ENCODE peak calls at places on chromosomes 6 and 20, in eight cellular contexts. E is left ventricle myocardium inferior; X is brain microvascular endothelial cell; Y is CD8-positive, alpha-beta T cell; B is neural progenitor cell; G is transverse colon; J is dorsolateral prefrontal cortex; U is HCT116. W is an unnamed sample.

GRCh38 chr20:9723501-9723900 is 115.4 kb downstream of the PAK5 start:
- DNase-seq in E (no peak), X (no peak), Y (no peak), B (no peak), G (no peak), J (peak; percentile 14), U (no peak), W (no peak)

GRCh38 chr20:14543040-14543439 is 205.6 kb upstream of the FLRT3 start:
- DNase-seq in E (no peak), X (peak; percentile 14), Y (no peak), B (no peak), G (no peak), J (no peak), U (no peak), W (no peak)

GRCh38 chr6:132153221-132153896 is 202.2 kb upstream of the CCN2 start:
- DNase-seq in E (no peak), X (peak; percentile 93), Y (no peak), B (no peak), G (no peak), J (no peak), U (no peak), W (no peak)

GRCh38 chr6:126947070-126947469 is 171.4 kb upstream of the RSPO3 start:
- DNase-seq in E (no peak), X (no peak), Y (no peak), B (no peak), G (no peak), J (no peak), U (no peak), W (peak; percentile 14)

GRCh38 chr6:69813508-69813907 is 16.7 kb upstream of the LMBRD1 start:
- DNase-seq in E (no peak), X (no peak), Y (no peak), B (no peak), G (no peak), J (no peak), U (no peak), W (no peak)

GRCh38 chr6:168061269-168062210 is 17.5 kb downstream of the FRMD1 start:
- DNase-seq in E (no peak), X (no peak), Y (no peak), B (no peak), G (peak; percentile 59), J (no peak), U (no peak), W (no peak)

GRCh38 chr20:63617876-63618265 is 9.0 kb downstream of the GMEB2 start:
- DNase-seq in E (no peak), X (no peak), Y (no peak), B (no peak), G (no peak), J (no peak), U (no peak), W (no peak)

GRCh38 chr6:114058435-114058834 is 87.5 kb upstream of the HDAC2 start:
- DNase-seq in E (no peak), X (no peak), Y (no peak), B (no peak), G (no peak), J (no peak), U (no peak), W (no peak)

GRCh38 chr6:125002090-125002741 is 40.0 kb downstream of the RNF217 start:
- DNase-seq in E (no peak), X (no peak), Y (no peak), B (peak; percentile 86), G (no peak), J (no peak), U (no peak), W (peak; percentile 95)

GRCh38 chr20:37484386-37484785 is 36.7 kb upstream of the NNAT start:
- DNase-seq in E (no peak), X (no peak), Y (no peak), B (no peak), G (no peak), J (no peak), U (no peak), W (no peak)

GRCh38 chr20:17010181-17010580 is 216.7 kb upstream of the PCSK2 start:
- DNase-seq in E (no peak), X (no peak), Y (no peak), B (no peak), G (no peak), J (no peak), U (no peak), W (no peak)

GRCh38 chr6:152981989-152982767 is 663 bp downstream of the FBXO5 start:
- DNase-seq in E (no peak), X (no peak), Y (no peak), B (peak; percentile 37), G (peak; percentile 14), J (no peak), U (no peak), W (no peak)

GRCh38 chr6:41682966-41683459 is 44.7 kb downstream of the MDFI start:
- DNase-seq in E (peak; percentile 31), X (no peak), Y (no peak), B (no peak), G (no peak), J (no peak), U (no peak), W (no peak)

GRCh38 chr6:41684311-41685182 is 46.3 kb downstream of the MDFI start:
- DNase-seq in E (no peak), X (no peak), Y (no peak), B (no peak), G (no peak), J (no peak), U (no peak), W (no peak)

GRCh38 chr6:41682056-41682477 is 43.8 kb downstream of the MDFI start:
- DNase-seq in E (peak; percentile 94), X (peak; percentile 92), Y (peak; percentile 75), B (peak; percentile 96), G (peak; percentile 89), J (peak; percentile 93), U (peak; percentile 80), W (peak; percentile 62)

GRCh38 chr6:41683460-41684310 is 45.4 kb downstream of the MDFI start:
- DNase-seq in E (peak; percentile 83), X (peak; percentile 44), Y (peak; percentile 88), B (peak; percentile 91), G (peak; percentile 82), J (peak; percentile 80), U (no peak), W (no peak)

DNA sequence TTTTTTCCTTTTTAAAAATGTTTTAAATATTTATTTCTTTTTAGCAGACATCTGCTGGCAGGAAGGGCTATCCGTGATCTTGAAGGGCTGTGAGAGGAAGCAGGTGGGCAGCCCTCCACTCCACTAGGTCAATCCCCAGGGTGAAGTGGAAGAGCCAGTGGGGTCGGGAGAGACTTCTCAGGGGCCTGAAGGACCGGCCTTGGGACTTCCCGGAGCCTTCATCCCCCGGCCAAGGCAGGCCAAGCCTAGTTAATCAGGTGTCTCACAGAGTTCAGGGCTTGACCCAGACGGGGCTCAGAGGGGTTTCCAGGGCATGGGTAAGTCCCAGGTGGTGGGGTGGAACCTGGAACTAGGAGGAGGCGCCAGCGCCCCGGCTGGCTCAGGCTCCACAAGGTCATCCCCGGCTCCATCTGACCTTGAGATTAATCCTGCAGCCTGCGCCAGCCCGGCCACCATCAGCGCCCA is 44.3 kb downstream of the MDFI start:
- DNase-seq in E (no peak), X (no peak), Y (no peak), B (no peak), G (no peak), J (no peak), U (no peak), W (no peak)
- TF ChIP-seq CTCF in E (no peak), X (no peak), Y (no peak), B (no peak), G (no peak), J (no peak), U (no peak), W (no peak)

GRCh38 chr6:104525677-104526322 is 333.9 kb downstream of the HACE1 start:
- DNase-seq in E (peak; percentile 55), X (peak; percentile 79), Y (peak; percentile 70), B (peak; percentile 89), G (peak; percentile 66), J (peak; percentile 83), U (peak; percentile 62), W (peak; percentile 46)
- H3K4me3 ChIP-seq in E (peak overlapping the region; percentile 47), X (peak overlapping the region; percentile 1), Y (no peak overlapping the region), B (no peak overlapping the region), G (no peak overlapping the region), J (peak overlapping the region; percentile 49), U (no peak overlapping the region), W (peak overlapping the region; percentile 26)

GRCh38 chr6:144908004-144908403 is 622.9 kb downstream of the UTRN start:
- DNase-seq in E (no peak), X (no peak), Y (no peak), B (no peak), G (no peak), J (no peak), U (no peak), W (no peak)

GRCh38 chr6:144909753-144910280 is 624.7 kb downstream of the UTRN start:
- DNase-seq in E (no peak), X (peak; percentile 21), Y (no peak), B (no peak), G (no peak), J (no peak), U (no peak), W (no peak)

GRCh38 chr6:144911322-144911721 is 626.2 kb downstream of the UTRN start:
- DNase-seq in E (no peak), X (no peak), Y (no peak), B (no peak), G (no peak), J (no peak), U (no peak), W (no peak)

GRCh38 chr6:144918073-144918472 is 632.9 kb downstream of the UTRN start:
- DNase-seq in E (no peak), X (no peak), Y (no peak), B (no peak), G (no peak), J (no peak), U (no peak), W (no peak)

DNA sequence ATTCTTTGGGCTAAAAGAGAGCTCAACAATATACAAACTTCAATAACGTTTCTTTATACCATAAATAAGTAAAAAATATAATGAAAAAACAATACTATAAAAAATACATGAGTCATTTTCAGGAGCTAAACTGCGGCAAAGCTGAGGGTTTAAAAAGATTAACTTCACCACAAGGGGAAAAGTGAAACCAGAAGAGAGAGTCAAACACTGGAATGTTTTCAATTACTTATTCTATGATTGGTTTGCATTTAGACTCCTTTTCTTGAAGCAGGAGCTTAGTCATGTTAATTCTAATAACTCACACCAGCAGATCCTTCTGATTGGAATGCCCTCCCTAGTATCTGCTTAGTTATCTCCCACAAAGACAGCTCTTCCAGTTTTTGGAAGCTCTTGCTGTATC is 627.3 kb downstream of the UTRN start:
- DNase-seq in E (no peak), X (peak; percentile 38), Y (no peak), B (no peak), G (no peak), J (no peak), U (no peak), W (peak; percentile 75)
- TF ChIP-seq CTCF in E (no peak), X (no peak), Y (no peak), B (no peak), G (no peak), J (no peak), U (no peak), W (peak; percentile 18)

DNA sequence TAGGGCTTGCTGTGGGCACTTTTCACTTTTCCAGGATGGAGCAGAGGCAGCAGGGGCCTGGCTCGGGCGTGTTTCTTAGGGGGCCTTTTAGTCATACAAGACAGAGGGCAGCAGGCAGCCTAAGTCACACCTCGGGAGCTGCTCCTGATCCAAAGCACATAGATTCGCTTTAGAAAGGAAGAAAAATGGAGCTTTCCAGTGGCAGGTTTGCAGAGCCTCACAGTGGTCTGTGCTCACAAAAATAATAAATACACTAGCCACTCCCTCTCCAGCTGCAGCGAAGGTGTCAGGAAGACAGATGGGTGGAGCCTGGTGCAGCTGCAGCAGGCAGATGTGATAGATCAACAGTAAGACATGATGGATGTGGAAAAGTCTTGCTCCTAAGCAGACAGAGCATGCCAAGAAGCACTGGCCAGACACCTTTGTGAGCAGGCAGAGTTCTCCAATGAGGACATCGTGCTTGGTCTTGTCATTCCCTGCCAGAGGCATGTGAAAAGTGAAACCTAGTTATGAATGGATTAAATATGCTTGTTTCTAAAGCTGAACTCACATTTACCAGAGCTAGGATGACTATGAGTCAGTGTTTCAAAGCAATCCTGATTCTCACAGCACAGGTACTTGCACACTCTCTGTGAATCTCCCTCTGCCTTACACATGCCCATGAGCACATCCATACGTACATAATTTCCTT is 111.4 kb downstream of the SCML4 start:
- DNase-seq in E (no peak), X (peak; percentile 14), Y (no peak), B (no peak), G (no peak), J (no peak), U (no peak), W (peak; percentile 60)
- H3K4me3 ChIP-seq in E (peak overlapping the region; percentile 50), X (peak overlapping the region; percentile 29), Y (no peak overlapping the region), B (no peak overlapping the region), G (no peak overlapping the region), J (peak overlapping the region; percentile 29), U (no peak overlapping the region), W (peak overlapping the region; percentile 15)

W was measured in retinal pigment epithelial cell.